ENCODE peak calls at places on chromosomes 4 and X, in eight cellular contexts. B is Calu3, N is AG09309, K is upper lobe of right lung, R is right lobe of liver, I is HFFc6, L is dorsolateral prefrontal cortex, E is suprapubic skin. T is an unnamed sample.

GRCh38 chrX:134546187-134546586 is 86.2 kb downstream of the HPRT1 start:
- DNase-seq in L (no peak), B (no peak), I (no peak), N (no peak), E (no peak), K (no peak), R (no peak), T (no peak)

GRCh38 chrX:88135735-88136134 is 611.3 kb upstream of the CPXCR1 start:
- DNase-seq in K (no peak), E (no peak), L (no peak), N (no peak), I (no peak), R (no peak), B (no peak), T (no peak)

GRCh38 chrX:46144566-46144965 is 400.7 kb downstream of the ZNF674 start:
- DNase-seq in E (no peak), K (no peak), N (no peak), L (no peak), B (no peak), I (no peak), R (no peak), T (no peak)

GRCh38 chrX:84453351-84454246 is 48.7 kb downstream of the HDX start:
- DNase-seq in E (no peak), N (no peak), B (no peak), I (no peak), L (no peak), K (no peak), R (peak; percentile 47), T (no peak)

GRCh38 chrX:357693-358471 is 28.8 kb downstream of the PPP2R3B start:
- DNase-seq in R (no peak), L (no peak), I (peak; percentile 31), B (no peak), E (no peak), N (no peak), K (peak; percentile 64), T (no peak)

GRCh38 chrX:109782994-109783711 is 50.1 kb upstream of the ACSL4 start:
- DNase-seq in L (no peak), K (no peak), I (no peak), N (no peak), B (no peak), R (no peak), E (no peak), T (no peak)

GRCh38 chr4:52823478-52824092 is 38.5 kb upstream of the RASL11B start:
- DNase-seq in K (no peak), I (peak; percentile 51), L (no peak), B (no peak), E (no peak), R (no peak), N (no peak), T (no peak)

GRCh38 chr4:156052116-156052515 is 98.5 kb upstream of the CTSO start:
- DNase-seq in K (no peak), I (no peak), E (no peak), R (no peak), B (no peak), L (no peak), N (no peak), T (no peak)

GRCh38 chr4:72951628-72952027 is 117.9 kb downstream of the COX18 start:
- DNase-seq in B (no peak), E (no peak), L (no peak), I (no peak), K (no peak), R (no peak), N (no peak), T (no peak)

GRCh38 chr4:3827616-3828492 is 61.7 kb downstream of the ADRA2C start:
- DNase-seq in L (peak; percentile 74), K (peak; percentile 89), R (peak; percentile 99), I (no peak), E (no peak), B (peak; percentile 72), N (no peak), T (no peak)

GRCh38 chr4:123399638-123400358 is 3.2 kb downstream of the SPRY1 start:
- DNase-seq in E (no peak), K (no peak), L (no peak), R (no peak), B (no peak), N (no peak), I (no peak), T (no peak)

GRCh38 chrX:100654256-100654655 is 10.3 kb downstream of the SRPX2 start:
- DNase-seq in N (no peak), K (no peak), I (peak; percentile 33), B (peak; percentile 19), R (no peak), E (no peak), L (no peak), T (no peak)

GRCh38 chrX:17923546-17923945 is 62.4 kb upstream of the RAI2 start:
- DNase-seq in N (no peak), B (no peak), R (no peak), E (no peak), L (no peak), K (no peak), I (no peak), T (no peak)

GRCh38 chrX:110755061-110755460 is 40.6 kb downstream of the CHRDL1 start:
- DNase-seq in I (peak; percentile 46), L (no peak), E (no peak), B (no peak), R (no peak), K (no peak), N (no peak), T (no peak)

GRCh38 chr4:140233811-140234696 is 80.1 kb upstream of the MAML3 start:
- DNase-seq in I (peak; percentile 64), E (no peak), K (no peak), L (no peak), B (no peak), R (no peak), N (no peak), T (no peak)

GRCh38 chr4:183392377-183392776 is 52.1 kb upstream of the CDKN2AIP start:
- DNase-seq in R (no peak), B (no peak), N (no peak), L (no peak), E (no peak), K (no peak), I (no peak), T (no peak)

GRCh38 chr4:183391204-183391603 is 53.2 kb upstream of the CDKN2AIP start:
- DNase-seq in R (no peak), K (no peak), B (no peak), I (no peak), L (no peak), N (no peak), E (no peak), T (no peak)

GRCh38 chr4:183388021-183388420 is 56.4 kb upstream of the CDKN2AIP start:
- DNase-seq in N (no peak), R (no peak), K (no peak), L (no peak), I (no peak), E (no peak), B (no peak), T (no peak)

GRCh38 chr4:183390374-183390773 is 54.1 kb upstream of the CDKN2AIP start:
- DNase-seq in I (no peak), E (no peak), B (no peak), L (no peak), N (no peak), K (no peak), R (no peak), T (no peak)

DNA sequence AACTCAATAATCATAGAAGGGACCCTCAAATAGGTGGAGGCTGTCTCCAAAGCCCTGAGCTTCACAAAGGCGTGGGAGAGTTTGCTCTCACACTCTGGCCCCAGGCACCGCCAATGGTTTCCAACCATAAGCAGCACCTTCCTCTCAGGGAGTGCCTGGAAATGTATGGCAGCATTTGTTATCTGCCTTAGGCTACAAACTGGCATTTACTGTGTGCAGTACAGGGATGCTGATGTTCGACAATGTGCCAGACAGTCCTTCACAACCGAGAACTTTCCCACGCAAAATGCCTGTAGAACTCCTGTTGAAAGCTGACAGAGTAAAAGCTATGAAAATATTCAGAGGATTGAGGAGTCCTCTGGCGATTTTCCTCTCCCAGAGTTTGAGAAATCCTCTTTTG is 55.7 kb upstream of the CDKN2AIP start:
- DNase-seq in R (no peak), L (no peak), K (no peak), N (no peak), I (no peak), B (no peak), E (no peak), T (no peak)
- TF ChIP-seq CTCF in R (no peak), L (no peak), K (no peak), N (no peak), I (no peak), B (no peak), E (no peak), T (no peak)

GRCh38 chr4:137676357-137676998 is 144.2 kb upstream of the PCDH18 start:
- DNase-seq in I (no peak), E (no peak), B (no peak), K (no peak), L (no peak), R (no peak), N (no peak), T (no peak)
- TF ChIP-seq CTCF in I (no peak), E (no peak), B (no peak), K (no peak), L (no peak), R (no peak), N (no peak), T (no peak)

GRCh38 chr4:87420431-87420830 is 1.9 kb upstream of the NUDT9 start:
- DNase-seq in R (no peak), B (no peak), I (no peak), L (no peak), E (no peak), N (no peak), K (no peak), T (no peak)

GRCh38 chr4:87422104-87423052 is at the start of gene NUDT9:
- DNase-seq in K (peak; percentile 98), B (peak; percentile 83), R (peak; percentile 97), L (peak; percentile 96), N (peak; percentile 80), E (peak; percentile 95), I (peak; percentile 97), T (peak; percentile 95)

GRCh38 chr4:87426865-87427517 is 4.6 kb downstream of the NUDT9 start:
- DNase-seq in B (no peak), E (no peak), R (no peak), N (no peak), I (no peak), L (no peak), K (no peak), T (no peak)

GRCh38 chr4:87425711-87426110 is 3.3 kb downstream of the NUDT9 start:
- DNase-seq in E (no peak), I (no peak), L (no peak), N (no peak), R (no peak), K (no peak), B (no peak), T (no peak)

GRCh38 chr4:87423313-87424031 is 1.1 kb downstream of the NUDT9 start:
- DNase-seq in E (no peak), B (no peak), N (no peak), L (no peak), R (no peak), K (no peak), I (no peak), T (no peak)
- TF ChIP-seq CTCF in E (no peak), B (no peak), N (no peak), L (no peak), R (no peak), K (no peak), I (no peak), T (no peak)

DNA sequence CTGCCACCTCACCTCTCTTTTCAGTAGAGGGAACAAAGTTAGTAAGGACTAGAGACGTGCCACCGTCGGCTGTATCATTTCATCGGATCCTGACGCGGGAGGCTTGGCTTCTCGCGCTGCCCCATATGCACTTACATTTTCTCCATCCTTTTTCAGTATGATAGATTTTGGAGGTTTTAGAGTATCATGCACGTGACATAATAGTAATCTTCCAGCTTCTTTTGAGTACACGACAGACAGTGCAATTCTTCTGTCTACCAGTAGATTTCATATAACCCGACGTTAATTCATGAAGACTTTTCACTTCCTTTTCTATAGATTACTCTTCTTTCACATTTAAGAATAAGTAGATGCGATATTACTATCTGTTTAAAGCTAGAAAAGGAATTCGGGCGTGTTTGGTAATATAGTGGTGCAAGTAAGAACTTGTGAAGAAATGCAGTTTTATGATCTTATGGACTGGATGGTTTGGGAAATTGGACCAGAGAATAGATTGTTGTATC is 995 bp downstream of the CDS1 start:
- DNase-seq in I (no peak), K (no peak), R (no peak), B (no peak), N (no peak), L (no peak), E (no peak), T (no peak)
- TF ChIP-seq CTCF in I (no peak), K (no peak), R (no peak), B (no peak), N (no peak), L (no peak), E (no peak), T (no peak)